ENCODE peak calls at places on chromosome 1, in eight cellular contexts. M, X, O, D, G, Z, P and Y are unnamed samples.

GRCh38 chr1:228030451-228031201 is 23.8 kb downstream of the WNT3A start:
- DNase-seq in M (no peak), X (no peak), O (peak; percentile 48), D (peak; percentile 60), G (no peak), Z (no peak), P (no peak), Y (no peak)

GRCh38 chr1:150626150-150626549 is 3.3 kb downstream of the ENSA start:
- DNase-seq in M (no peak), X (no peak), O (no peak), D (no peak), G (no peak), Z (no peak), P (no peak), Y (no peak)

GRCh38 chr1:160636076-160636475 is 10.8 kb downstream of the SLAMF1 start:
- DNase-seq in M (no peak), X (no peak), O (no peak), D (no peak), G (no peak), Z (no peak), P (no peak), Y (no peak)

GRCh38 chr1:1914101-1914811 is 804 bp upstream of the CALML6 start:
- DNase-seq in M (no peak), X (no peak), O (peak; percentile 84), D (no peak), G (no peak), Z (no peak), P (peak; percentile 14), Y (peak; percentile 18)

GRCh38 chr1:2929335-2929734 is 91.9 kb upstream of the ACTRT2 start:
- DNase-seq in M (no peak), X (no peak), O (no peak), D (no peak), G (no peak), Z (no peak), P (no peak), Y (no peak)

GRCh38 chr1:209989525-209989924 is 51.5 kb downstream of the SYT14 start:
- DNase-seq in M (no peak), X (peak; percentile 35), O (no peak), D (no peak), G (no peak), Z (no peak), P (no peak), Y (no peak)

GRCh38 chr1:125065821-125066180 is 3881.0 kb downstream of the SRGAP2C start:
- DNase-seq in M (no peak), X (no peak), O (peak; percentile 31), D (peak; percentile 48), G (no peak), Z (no peak), P (no peak), Y (no peak)

GRCh38 chr1:9766759-9767442 is 56.9 kb downstream of the CLSTN1 start:
- DNase-seq in M (no peak), X (peak; percentile 99), O (no peak), D (no peak), G (no peak), Z (no peak), P (no peak), Y (no peak)

GRCh38 chr1:110132682-110133081 is 17.6 kb upstream of the SLC6A17 start:
- DNase-seq in M (no peak), X (no peak), O (no peak), D (no peak), G (no peak), Z (no peak), P (no peak), Y (no peak)

GRCh38 chr1:64861611-64862010 is 104.7 kb downstream of the JAK1 start:
- DNase-seq in M (peak; percentile 16), X (peak; percentile 57), O (no peak), D (no peak), G (no peak), Z (peak; percentile 36), P (no peak), Y (no peak)
- TF ChIP-seq CTCF in M (no peak), X (peak; percentile 48), O (no peak), D (no peak), G (no peak), Z (peak; percentile 15), P (no peak), Y (no peak)

DNA sequence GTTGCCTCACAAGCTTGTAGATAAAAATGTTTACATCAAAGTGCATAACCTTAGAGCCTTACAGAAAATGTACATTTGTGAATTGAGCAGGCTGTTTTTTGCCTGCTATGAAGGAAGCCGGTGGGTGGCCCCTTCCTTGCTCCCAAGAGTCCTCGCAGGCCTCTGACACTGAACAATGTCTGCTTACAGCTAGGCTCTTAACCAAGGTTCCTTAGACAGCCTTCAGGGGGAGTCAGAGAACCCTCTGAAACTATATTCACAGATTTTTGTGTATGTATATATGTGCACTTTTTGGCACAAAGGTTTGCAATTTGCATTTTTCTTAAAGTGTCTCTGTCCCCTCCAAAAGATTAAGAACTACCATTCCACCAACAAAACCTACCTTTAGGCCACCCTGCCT is 282.6 kb downstream of the BARHL2 start:
- DNase-seq in M (no peak), X (peak; percentile 21), O (no peak), D (no peak), G (no peak), Z (no peak), P (no peak), Y (no peak)
- TF ChIP-seq CTCF in M (no peak), X (peak; percentile 46), O (no peak), D (no peak), G (no peak), Z (peak; percentile 30), P (no peak), Y (no peak)

GRCh38 chr1:204296431-204296988 is 63.2 kb downstream of the PLEKHA6 start:
- DNase-seq in M (peak; percentile 13), X (peak; percentile 87), O (no peak), D (no peak), G (no peak), Z (peak; percentile 35), P (peak; percentile 46), Y (no peak)
- TF ChIP-seq CTCF in M (no peak), X (peak; percentile 3), O (no peak), D (no peak), G (no peak), Z (no peak), P (no peak), Y (no peak)

GRCh38 chr1:211944733-211945500 is 90.4 kb downstream of the INTS7 start:
- DNase-seq in M (no peak), X (peak; percentile 27), O (no peak), D (no peak), G (no peak), Z (peak; percentile 18), P (no peak), Y (no peak)
- TF ChIP-seq CTCF in M (no peak), X (peak; percentile 48), O (peak; percentile 14), D (no peak), G (peak; percentile 72), Z (peak; percentile 21), P (no peak), Y (no peak)

GRCh38 chr1:220182081-220182480 is 88.1 kb downstream of the IARS2 start:
- DNase-seq in M (no peak), X (peak; percentile 7), O (no peak), D (no peak), G (no peak), Z (no peak), P (no peak), Y (no peak)
- TF ChIP-seq CTCF in M (no peak), X (no peak), O (no peak), D (no peak), G (no peak), Z (no peak), P (no peak), Y (no peak)